ENCODE peak calls at places on chromosomes 11 and 22, in four cellular contexts. W is H9, Y is mesendoderm, H is IMR-90. T is an unnamed sample.

GRCh38 chr11:412641-413119 is 2.1 kb downstream of the SIGIRR start:
- DNase-seq in Y (no peak), H (no peak), W (no peak), T (no peak)

GRCh38 chr11:117837791-117838190 is 13.2 kb upstream of the FXYD2 start:
- DNase-seq in H (no peak), W (peak), Y (no peak), T (no peak)

GRCh38 chr11:103637250-103637649 is 399.2 kb upstream of the DDI1 start:
- DNase-seq in Y (no peak), W (no peak), H (peak), T (no peak)

GRCh38 chr11:4211991-4212390 is 117.4 kb downstream of the RRM1 start:
- DNase-seq in Y (peak), W (peak), H (no peak), T (no peak)

GRCh38 chr11:66334605-66335442 is 1.4 kb downstream of the RIN1 start:
- DNase-seq in Y (no peak), W (no peak), H (no peak), T (no peak)

GRCh38 chr11:128689946-128690745 is 3.7 kb upstream of the FLI1 start:
- DNase-seq in Y (peak), H (no peak), W (peak), T (peak)

GRCh38 chr11:123166095-123166559 is 28.9 kb downstream of the CLMP start:
- DNase-seq in Y (peak), W (peak), H (peak), T (peak)

GRCh38 chr11:15159085-15159484 is 44.4 kb downstream of the INSC start:
- DNase-seq in W (peak), H (peak), Y (peak), T (no peak)

GRCh38 chr22:36226189-36226588 is 13.1 kb downstream of the APOL2 start:
- DNase-seq in W (no peak), Y (no peak), H (no peak), T (no peak)

GRCh38 chr22:44172370-44173108 is 8.2 kb upstream of the PARVG start:
- DNase-seq in Y (no peak), H (no peak), W (no peak), T (no peak)

GRCh38 chr11:15313862-15314261 is 199.1 kb downstream of the INSC start:
- DNase-seq in Y (no peak), W (no peak), H (no peak), T (no peak)

GRCh38 chr11:107590460-107591097 is 368 bp upstream of the ELMOD1 start:
- DNase-seq in Y (no peak), W (peak), H (no peak), T (no peak)

GRCh38 chr11:125621995-125622394 is 3.0 kb upstream of the CHEK1 start:
- DNase-seq in H (peak), W (no peak), Y (no peak), T (no peak)

GRCh38 chr11:57942808-57943207 is 80.9 kb upstream of the OR9Q1 start:
- DNase-seq in W (no peak), Y (no peak), H (no peak), T (no peak)

GRCh38 chr22:27175444-27175843 is 518.1 kb downstream of the MIAT start:
- DNase-seq in H (no peak), W (no peak), Y (no peak), T (no peak)

GRCh38 chr11:13168281-13168680 is 109.3 kb upstream of the BMAL1 start:
- DNase-seq in Y (no peak), H (no peak), W (no peak), T (no peak)

GRCh38 chr11:76599041-76600013 is 71.2 kb downstream of the LRRC32 start:
- DNase-seq in W (peak), Y (peak), H (peak), T (peak)

GRCh38 chr11:128965485-128965884 is 22.8 kb upstream of the TP53AIP1 start:
- DNase-seq in H (no peak), W (no peak), Y (no peak), T (no peak)

GRCh38 chr11:75777461-75778110 is 9.0 kb downstream of the DGAT2 start:
- DNase-seq in W (no peak), H (no peak), Y (no peak), T (no peak)

GRCh38 chr11:121323208-121323607 is 30.6 kb downstream of the SC5D start:
- DNase-seq in W (no peak), H (no peak), Y (peak), T (no peak)

GRCh38 chr11:129048911-129049310 is 106.2 kb upstream of the TP53AIP1 start:
- DNase-seq in H (no peak), W (no peak), Y (no peak), T (no peak)

GRCh38 chr22:46043816-46044717 is 67.1 kb upstream of the WNT7B start:
- DNase-seq in W (peak), Y (peak), H (no peak), T (no peak)

GRCh38 chr11:9568854-9569587 is 4.4 kb upstream of the WEE1 start:
- DNase-seq in H (peak), W (peak), Y (peak), T (no peak)

GRCh38 chr11:131546218-131546895 is 175.9 kb downstream of the NTM start:
- DNase-seq in H (no peak), Y (peak), W (peak), T (no peak)

GRCh38 chr11:130631119-130631518 is 182.7 kb downstream of the ADAMTS15 start:
- DNase-seq in W (no peak), H (peak), Y (no peak), T (no peak)

GRCh38 chr11:129896062-129896461 is 684 bp upstream of the NFRKB start:
- DNase-seq in W (no peak), Y (no peak), H (no peak), T (no peak)

GRCh38 chr11:86637976-86638375 is 34.4 kb downstream of the ME3 start:
- DNase-seq in Y (no peak), H (peak), W (no peak), T (no peak)

GRCh38 chr11:26720003-26720402 is 1.9 kb downstream of the SLC5A12 start:
- DNase-seq in W (no peak), Y (no peak), H (no peak), T (no peak)

GRCh38 chr11:124919836-124920755 is 1.0 kb downstream of the HEPN1 start:
- DNase-seq in H (no peak), Y (no peak), W (no peak), T (no peak)

GRCh38 chr11:8243458-8243857 is 20.2 kb downstream of the LMO1 start:
- DNase-seq in Y (no peak), W (no peak), H (no peak), T (no peak)

GRCh38 chr22:20803696-20804324 is 29.9 kb downstream of the SERPIND1 start:
- DNase-seq in W (peak), Y (peak), H (peak), T (peak)

GRCh38 chr11:128763224-128763623 is 69.4 kb downstream of the FLI1 start:
- DNase-seq in H (peak), W (no peak), Y (no peak), T (no peak)

GRCh38 chr11:17934194-17934593 is 78.7 kb downstream of the SERGEF start:
- DNase-seq in Y (no peak), W (no peak), H (no peak), T (no peak)

GRCh38 chr11:17933710-17934109 is 79.1 kb downstream of the SERGEF start:
- DNase-seq in H (no peak), Y (peak), W (no peak), T (no peak)

GRCh38 chr11:17936790-17937189 is 76.1 kb downstream of the SERGEF start:
- DNase-seq in Y (no peak), H (no peak), W (no peak), T (no peak)

GRCh38 chr11:17939542-17939941 is 73.3 kb downstream of the SERGEF start:
- DNase-seq in Y (no peak), H (no peak), W (no peak), T (no peak)
- H3K18ac ChIP-seq in Y (no peak), H (no peak), W (no peak), T (no peak)

GRCh38 chr11:133815636-133816035 is 29.7 kb downstream of the SPATA19 start:
- DNase-seq in Y (peak), H (no peak), W (no peak), T (no peak)

GRCh38 chr11:133816146-133816545 is 29.2 kb downstream of the SPATA19 start:
- DNase-seq in W (no peak), H (no peak), Y (no peak), T (no peak)

GRCh38 chr11:133819114-133819513 is 26.2 kb downstream of the SPATA19 start:
- DNase-seq in Y (no peak), W (peak), H (no peak), T (peak)

GRCh38 chr11:133818302-133818701 is 27.0 kb downstream of the SPATA19 start:
- DNase-seq in Y (no peak), W (no peak), H (no peak), T (peak)

GRCh38 chr11:133817449-133817848 is 27.9 kb downstream of the SPATA19 start:
- DNase-seq in W (no peak), Y (no peak), H (no peak), T (no peak)
- H4K5ac ChIP-seq in W (no peak), Y (no peak), H (no peak), T (no peak)

GRCh38 chr11:67668191-67668551 is 6.3 kb downstream of the ALDH3B2 start:
- DNase-seq in Y (no peak), W (no peak), H (no peak), T (no peak)

GRCh38 chr11:67666303-67666645 is 8.1 kb downstream of the ALDH3B2 start:
- DNase-seq in Y (no peak), H (no peak), W (no peak), T (no peak)

GRCh38 chr11:67667490-67668190 is 6.8 kb downstream of the ALDH3B2 start:
- DNase-seq in W (no peak), H (no peak), Y (no peak), T (no peak)

GRCh38 chr11:67665537-67666302 is 8.7 kb downstream of the ALDH3B2 start:
- DNase-seq in W (no peak), Y (no peak), H (no peak), T (no peak)

DNA sequence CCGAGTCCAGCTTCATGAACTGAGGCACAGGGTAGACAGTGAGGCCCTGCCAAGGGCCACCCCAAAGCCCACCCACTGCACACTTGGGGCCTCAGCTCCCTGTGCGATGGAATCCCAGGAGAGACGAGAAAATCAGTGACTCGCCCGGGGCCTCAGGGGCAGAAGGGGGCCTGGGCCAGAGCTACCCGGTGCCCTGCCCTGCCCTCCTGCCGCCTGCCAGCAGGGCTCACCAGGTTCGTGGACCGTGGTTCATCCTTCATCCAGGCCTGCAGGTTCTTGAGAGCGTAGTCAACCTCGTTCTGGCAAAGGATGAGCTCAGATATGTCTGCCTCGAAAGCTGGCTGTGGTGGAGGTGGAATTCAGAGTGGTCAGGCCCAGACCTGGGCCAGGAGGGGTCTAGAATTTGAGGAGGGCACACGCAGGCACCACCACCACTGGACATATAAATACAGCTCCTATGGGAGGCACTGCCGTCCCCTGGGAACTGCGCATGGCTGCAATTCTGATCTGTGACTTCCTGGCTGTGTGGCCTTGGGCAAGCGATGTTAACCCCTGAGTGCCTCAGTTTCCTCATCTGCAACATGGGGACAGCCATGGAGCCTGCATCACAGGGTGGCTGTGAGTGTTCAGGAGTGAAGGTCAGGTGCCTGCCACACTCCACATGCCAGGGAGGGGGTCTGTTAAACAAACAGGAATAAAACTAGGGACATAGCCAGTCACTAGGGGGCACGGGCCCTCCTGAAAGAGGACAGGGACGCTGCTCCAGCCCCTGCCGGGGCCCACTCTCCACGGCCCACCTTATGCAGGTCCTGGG is 7.5 kb downstream of the ALDH3B2 start:
- DNase-seq in W (no peak), H (no peak), Y (no peak), T (no peak)
- H3K18ac ChIP-seq in W (no peak), H (no peak), Y (no peak), T (no peak)

GRCh38 chr11:11020219-11020726 is 162.4 kb upstream of the ZBED5 start:
- DNase-seq in Y (no peak), W (no peak), H (no peak), T (no peak)

GRCh38 chr11:11020747-11021149 is 162.9 kb upstream of the ZBED5 start:
- DNase-seq in Y (peak), W (no peak), H (peak), T (no peak)

GRCh38 chr11:11025087-11025486 is 167.2 kb upstream of the ZBED5 start:
- DNase-seq in Y (no peak), W (no peak), H (peak), T (no peak)

GRCh38 chr11:11027271-11027670 is 169.4 kb upstream of the ZBED5 start:
- DNase-seq in H (peak), Y (no peak), W (no peak), T (no peak)

GRCh38 chr11:11022126-11022730 is 164.4 kb upstream of the ZBED5 start:
- DNase-seq in H (peak), Y (no peak), W (no peak), T (no peak)
- H4K5ac ChIP-seq in H (no peak), Y (no peak), W (no peak), T (no peak)

GRCh38 chr11:78795862-78796261 is 221.2 kb upstream of the NARS2 start:
- DNase-seq in Y (no peak), H (no peak), W (no peak), T (no peak)
- H3K18ac ChIP-seq in Y (no peak), H (peak), W (no peak), T (no peak)

GRCh38 chr11:46673713-46674462 is 26.5 kb downstream of the ARHGAP1 start:
- DNase-seq in Y (peak), H (no peak), W (no peak), T (no peak)
- H4K5ac ChIP-seq in Y (no peak), H (no peak), W (no peak), T (no peak)

GRCh38 chr11:61574611-61575010 is 6.3 kb downstream of the SYT7 start:
- DNase-seq in H (no peak), Y (no peak), W (no peak), T (no peak)

GRCh38 chr11:61578819-61579218 is 2.1 kb downstream of the SYT7 start:
- DNase-seq in Y (no peak), H (no peak), W (no peak), T (no peak)

GRCh38 chr11:61577383-61578118 is 3.3 kb downstream of the SYT7 start:
- DNase-seq in Y (peak), W (peak), H (no peak), T (peak)

GRCh38 chr11:61572913-61573312 is 8.0 kb downstream of the SYT7 start:
- DNase-seq in Y (no peak), H (no peak), W (no peak), T (no peak)

GRCh38 chr11:61575886-61576516 is 4.9 kb downstream of the SYT7 start:
- DNase-seq in Y (no peak), H (no peak), W (no peak), T (no peak)
- H3K18ac ChIP-seq in Y (no peak), H (no peak), W (no peak), T (no peak)

GRCh38 chr11:33892906-33893594 is 1.2 kb upstream of the LMO2 start:
- DNase-seq in H (no peak), Y (no peak), W (no peak), T (no peak)
- H4K5ac ChIP-seq in H (no peak), Y (no peak), W (no peak), T (no peak)

GRCh38 chr11:64035081-64035524 is 628 bp upstream of the FLRT1 start:
- DNase-seq in W (no peak), Y (no peak), H (no peak), T (no peak)
- H3K18ac ChIP-seq in W (no peak), Y (no peak), H (no peak), T (no peak)

T was measured in H1.